ENCODE peak calls at places on chromosomes 7 and 10, in eight cellular contexts. C, K, B, M, U, O, F and E are unnamed samples.

GRCh38 chr10:51651063-51651462 is 48.3 kb downstream of the CSTF2T start:
- DNase-seq in C (peak), K (no peak), B (no peak), M (peak), U (no peak), O (no peak), F (no peak), E (no peak)

GRCh38 chr10:60827791-60828488 is 49.7 kb downstream of the CDK1 start:
- DNase-seq in C (peak), K (no peak), B (no peak), M (peak), U (no peak), O (no peak), F (peak), E (no peak)

GRCh38 chr10:8103543-8103942 is 49.1 kb downstream of the GATA3 start:
- DNase-seq in C (no peak), K (no peak), B (peak), M (no peak), U (no peak), O (no peak), F (no peak), E (no peak)

GRCh38 chr10:14153570-14154055 is 177.1 kb downstream of the FRMD4A start:
- DNase-seq in C (peak), K (peak), B (peak), M (no peak), U (no peak), O (no peak), F (no peak), E (peak)

GRCh38 chr10:29806350-29806788 is 171.6 kb upstream of the SVIL start:
- DNase-seq in C (no peak), K (no peak), B (no peak), M (peak), U (no peak), O (no peak), F (no peak), E (no peak)

GRCh38 chr7:124754576-124755264 is 10.9 kb downstream of the GPR37 start:
- DNase-seq in C (no peak), K (no peak), B (no peak), M (no peak), U (no peak), O (no peak), F (no peak), E (no peak)

GRCh38 chr10:49313501-49314070 is 14.6 kb downstream of the C10orf71 start:
- DNase-seq in C (no peak), K (no peak), B (no peak), M (no peak), U (no peak), O (no peak), F (no peak), E (no peak)

GRCh38 chr7:71601840-71602239 is 469.9 kb downstream of the GALNT17 start:
- DNase-seq in C (peak), K (no peak), B (no peak), M (no peak), U (no peak), O (no peak), F (no peak), E (peak)

GRCh38 chr10:123571978-123572377 is 94.2 kb upstream of the GPR26 start:
- DNase-seq in C (no peak), K (no peak), B (no peak), M (no peak), U (no peak), O (no peak), F (no peak), E (no peak)

GRCh38 chr10:123574299-123574698 is 91.9 kb upstream of the GPR26 start:
- DNase-seq in C (no peak), K (no peak), B (no peak), M (no peak), U (no peak), O (no peak), F (no peak), E (no peak)

GRCh38 chr10:123570898-123571515 is 95.1 kb upstream of the GPR26 start:
- DNase-seq in C (no peak), K (no peak), B (no peak), M (no peak), U (peak), O (no peak), F (no peak), E (no peak)

GRCh38 chr10:123576706-123577105 is 89.4 kb upstream of the GPR26 start:
- DNase-seq in C (no peak), K (no peak), B (no peak), M (no peak), U (no peak), O (no peak), F (no peak), E (no peak)

GRCh38 chr10:123573236-123574147 is 92.7 kb upstream of the GPR26 start:
- DNase-seq in C (peak), K (peak), B (peak), M (peak), U (no peak), O (no peak), F (peak), E (peak)
- TF ChIP-seq CTCF in C (peak), K (peak), B (peak), M (peak), U (peak), O (peak), F (peak), E (peak)

GRCh38 chr7:64946772-64947171 is 43.7 kb downstream of the ZNF273 start:
- DNase-seq in C (no peak), K (no peak), B (no peak), M (no peak), U (no peak), O (no peak), F (peak), E (peak)
- TF ChIP-seq CTCF in C (peak), K (no peak), B (no peak), M (peak), U (no peak), O (peak), F (no peak), E (no peak)

GRCh38 chr10:78000206-78000605 is 29.1 kb downstream of the POLR3A start:
- DNase-seq in C (no peak), K (no peak), B (no peak), M (no peak), U (no peak), O (no peak), F (no peak), E (no peak)

GRCh38 chr10:78007172-78007571 is 22.1 kb downstream of the POLR3A start:
- DNase-seq in C (no peak), K (no peak), B (no peak), M (peak), U (no peak), O (no peak), F (no peak), E (no peak)

GRCh38 chr10:78002541-78003284 is 26.6 kb downstream of the POLR3A start:
- DNase-seq in C (peak), K (no peak), B (no peak), M (no peak), U (no peak), O (no peak), F (no peak), E (no peak)

GRCh38 chr10:78000956-78001472 is 28.3 kb downstream of the POLR3A start:
- DNase-seq in C (no peak), K (no peak), B (no peak), M (no peak), U (no peak), O (no peak), F (no peak), E (no peak)

DNA sequence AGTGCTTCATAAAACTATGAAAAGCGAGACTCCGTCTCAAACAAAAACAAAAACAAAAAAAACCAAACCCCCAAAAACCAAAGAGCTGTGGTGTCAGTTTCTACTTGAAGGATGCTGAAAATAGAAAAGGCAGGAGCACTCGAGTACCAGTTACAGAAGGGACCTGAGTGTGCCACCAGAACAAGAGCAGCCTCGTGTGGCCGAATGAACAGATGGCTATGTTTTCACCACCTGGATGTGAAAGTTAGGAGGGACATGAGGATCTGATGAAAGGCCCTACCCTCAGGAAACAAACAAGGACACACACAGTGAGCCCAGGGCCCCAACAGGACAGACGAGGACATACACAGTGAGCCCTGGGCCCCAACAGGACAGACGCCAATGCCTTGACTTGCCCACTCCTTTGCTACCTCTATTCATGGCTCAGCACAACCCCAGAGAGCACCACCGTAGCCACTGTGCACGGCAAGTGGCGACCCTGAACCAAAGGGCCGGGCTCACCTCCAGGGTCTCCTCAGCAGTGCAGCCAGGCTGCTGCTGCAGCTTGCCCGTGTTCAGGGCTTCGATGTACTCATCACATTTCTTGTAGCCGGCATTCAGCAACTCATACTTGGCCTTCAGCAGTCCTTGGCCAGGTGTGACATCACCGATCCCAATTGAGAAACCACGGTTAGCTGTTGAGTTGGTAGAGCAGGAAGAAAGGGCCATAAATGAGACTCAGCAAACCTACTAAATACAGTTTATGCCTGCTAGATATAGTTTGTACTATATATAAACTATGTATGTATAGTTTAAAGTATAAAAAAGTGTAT is 24.9 kb downstream of the POLR3A start:
- DNase-seq in C (no peak), K (peak), B (peak), M (no peak), U (no peak), O (no peak), F (no peak), E (no peak)
- TF ChIP-seq CTCF in C (no peak), K (no peak), B (peak), M (no peak), U (no peak), O (no peak), F (no peak), E (no peak)

GRCh38 chr10:75870039-75870645 is 438.7 kb downstream of the LRMDA start:
- DNase-seq in C (no peak), K (no peak), B (no peak), M (peak), U (no peak), O (no peak), F (no peak), E (no peak)

GRCh38 chr10:75865413-75865812 is 434.0 kb downstream of the LRMDA start:
- DNase-seq in C (no peak), K (no peak), B (no peak), M (peak), U (no peak), O (no peak), F (no peak), E (no peak)

GRCh38 chr10:75860009-75860408 is 428.6 kb downstream of the LRMDA start:
- DNase-seq in C (no peak), K (no peak), B (no peak), M (no peak), U (no peak), O (no peak), F (no peak), E (no peak)

GRCh38 chr10:75868601-75869000 is 437.2 kb downstream of the LRMDA start:
- DNase-seq in C (no peak), K (no peak), B (no peak), M (no peak), U (no peak), O (no peak), F (no peak), E (no peak)

DNA sequence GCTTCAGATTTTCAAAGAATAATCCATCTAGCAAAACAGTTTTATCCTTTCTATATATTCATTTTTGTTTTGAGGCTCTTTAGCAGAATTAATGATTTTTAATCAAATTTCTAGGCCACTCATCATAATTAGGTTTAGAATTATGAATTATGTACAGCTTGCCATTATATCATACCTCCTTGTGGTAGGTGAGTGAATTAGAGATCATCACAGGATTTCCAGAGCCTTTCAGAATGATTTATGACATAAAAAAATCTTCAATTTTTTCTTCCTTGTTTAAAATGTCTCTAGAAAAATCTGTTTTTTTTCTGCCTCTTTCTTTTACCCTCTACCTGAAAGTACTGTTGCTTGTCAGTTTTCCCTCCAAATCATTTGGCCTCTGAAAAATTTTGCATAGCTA is 433.3 kb downstream of the LRMDA start:
- DNase-seq in C (no peak), K (no peak), B (no peak), M (no peak), U (no peak), O (no peak), F (no peak), E (no peak)
- TF ChIP-seq CTCF in C (no peak), K (no peak), B (no peak), M (no peak), U (no peak), O (no peak), F (peak), E (no peak)

GRCh38 chr10:121237718-121238117 is 360.5 kb downstream of the FGFR2 start:
- DNase-seq in C (no peak), K (peak), B (no peak), M (no peak), U (no peak), O (no peak), F (no peak), E (no peak)
- TF ChIP-seq CTCF in C (no peak), K (no peak), B (no peak), M (no peak), U (no peak), O (no peak), F (no peak), E (no peak)

GRCh38 chr10:120505056-120505455 is 48.0 kb downstream of the PLPP4 start:
- DNase-seq in C (no peak), K (no peak), B (no peak), M (no peak), U (no peak), O (no peak), F (no peak), E (no peak)
- TF ChIP-seq CTCF in C (no peak), K (no peak), B (no peak), M (no peak), U (no peak), O (no peak), F (no peak), E (no peak)

GRCh38 chr10:54402576-54402975 is 398.5 kb downstream of the PCDH15 start:
- DNase-seq in C (peak), K (peak), B (peak), M (peak), U (no peak), O (no peak), F (peak), E (peak)
- TF ChIP-seq CTCF in C (peak), K (peak), B (peak), M (peak), U (no peak), O (peak), F (peak), E (peak)

DNA sequence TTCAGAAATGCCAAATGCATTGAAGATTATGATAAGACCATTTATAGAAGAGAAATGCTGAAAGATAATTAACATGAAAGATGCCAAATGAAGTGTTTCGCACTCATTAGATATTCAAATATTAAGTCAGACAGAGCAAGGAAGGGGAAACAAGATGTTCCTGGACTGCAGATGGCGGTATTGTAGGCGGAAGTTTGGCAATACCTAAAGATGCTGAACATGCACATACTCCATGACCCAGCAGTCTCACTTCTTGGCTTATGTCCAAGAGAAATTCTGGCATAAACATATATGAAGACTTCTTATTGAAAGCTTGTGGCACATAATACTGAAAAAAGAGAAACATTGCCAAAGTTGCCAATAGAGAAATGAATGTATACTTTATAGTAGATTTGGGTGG is 325.4 kb upstream of the SEMA3C start:
- DNase-seq in C (peak), K (peak), B (peak), M (peak), U (no peak), O (no peak), F (no peak), E (no peak)
- TF ChIP-seq CTCF in C (peak), K (no peak), B (peak), M (no peak), U (no peak), O (peak), F (no peak), E (no peak)

DNA sequence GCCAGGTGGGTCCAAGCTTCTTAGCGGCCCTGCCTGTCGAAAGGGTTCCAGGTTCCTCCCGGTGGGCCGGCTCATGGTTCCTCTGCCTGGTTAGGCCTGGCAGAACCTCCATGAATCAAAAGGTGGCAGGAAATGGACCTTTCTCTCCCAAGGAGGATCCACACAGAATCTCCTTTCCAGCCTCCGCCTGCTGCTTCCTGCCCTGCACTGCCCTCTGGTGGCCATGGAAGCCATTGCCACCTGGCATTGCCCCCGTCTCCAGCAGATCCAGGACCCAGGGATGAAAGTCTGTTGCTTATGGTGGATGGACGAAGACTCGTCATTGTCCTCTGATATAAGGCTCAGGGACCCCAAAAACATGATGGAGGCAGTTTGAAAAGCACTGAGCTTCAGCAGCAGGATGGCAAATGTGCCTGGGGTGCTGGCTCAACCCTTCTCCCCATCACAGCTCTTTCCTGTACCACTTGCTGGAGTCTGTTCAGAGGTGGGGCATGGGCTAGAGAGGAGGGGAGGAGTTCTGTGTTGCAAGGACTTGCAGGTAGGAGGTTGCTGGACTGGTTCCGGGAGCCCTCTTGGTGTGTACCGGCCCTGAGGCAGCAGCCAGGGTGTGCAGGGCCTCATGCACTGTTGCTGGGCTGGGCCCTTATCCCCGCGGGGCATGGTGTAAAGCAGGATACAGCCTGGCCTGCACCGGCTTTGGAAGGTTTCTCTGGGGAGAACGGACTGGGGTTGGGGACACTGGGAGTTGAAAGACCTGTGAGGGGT is 11.3 kb upstream of the INMT start:
- DNase-seq in C (peak), K (peak), B (peak), M (peak), U (peak), O (peak), F (peak), E (peak)
- TF ChIP-seq CTCF in C (peak), K (peak), B (peak), M (peak), U (peak), O (peak), F (peak), E (peak)

GRCh38 chr7:36284470-36284869 is 105.2 kb upstream of the ANLN start:
- DNase-seq in C (no peak), K (no peak), B (no peak), M (no peak), U (no peak), O (no peak), F (no peak), E (no peak)
- TF ChIP-seq CTCF in C (no peak), K (no peak), B (no peak), M (no peak), U (no peak), O (no peak), F (no peak), E (no peak)